ENCODE peak calls at places on chromosome 12, in five cellular contexts. I, L, N, M and U are unnamed samples.

GRCh38 chr12:94427520-94428381 is 31.9 kb downstream of the CEP83 start:
- DNase-seq in N (peak; percentile 51), L (no peak), I (peak; percentile 56), M (no peak), U (no peak)

GRCh38 chr12:90959538-90960139 is 4.7 kb upstream of the CCER1 start:
- DNase-seq in I (no peak), M (no peak), L (peak; percentile 39), N (no peak), U (peak; percentile 35)

GRCh38 chr12:31773867-31774266 is 45.0 kb upstream of the AMN1 start:
- DNase-seq in M (no peak), L (no peak), I (no peak), N (peak; percentile 27), U (no peak)

GRCh38 chr12:49969027-49969426 is 3.7 kb upstream of the AQP6 start:
- DNase-seq in I (no peak), M (no peak), N (no peak), L (no peak), U (no peak)

GRCh38 chr12:95368931-95369330 is 105.0 kb upstream of the METAP2 start:
- DNase-seq in I (no peak), M (no peak), N (no peak), L (no peak), U (no peak)

GRCh38 chr12:128969480-128970055 is 116.3 kb downstream of the GLT1D1 start:
- DNase-seq in I (no peak), M (peak; percentile 65), L (no peak), N (no peak), U (peak; percentile 2)

GRCh38 chr12:104672501-104673265 is 215.9 kb downstream of the CHST11 start:
- DNase-seq in I (peak; percentile 83), L (no peak), M (no peak), N (peak; percentile 80), U (no peak)

GRCh38 chr12:31965090-31965489 is 5.9 kb downstream of the RESF1 start:
- DNase-seq in I (no peak), M (no peak), L (no peak), N (no peak), U (peak; percentile 24)

GRCh38 chr12:97752129-97752528 is 289.5 kb downstream of the RMST start:
- DNase-seq in N (no peak), I (no peak), L (no peak), M (no peak), U (no peak)

GRCh38 chr12:129776977-129777667 is 126.7 kb downstream of the TMEM132D start:
- DNase-seq in N (no peak), M (no peak), L (no peak), I (no peak), U (no peak)

GRCh38 chr12:93740721-93741120 is 63.5 kb downstream of the CRADD start:
- DNase-seq in I (no peak), M (no peak), L (no peak), N (no peak), U (peak; percentile 41)

GRCh38 chr12:129870146-129870545 is 33.7 kb downstream of the TMEM132D start:
- DNase-seq in L (no peak), M (no peak), I (no peak), N (no peak), U (no peak)

GRCh38 chr12:44584625-44585024 is 291.5 kb downstream of the NELL2 start:
- DNase-seq in L (no peak), M (no peak), N (no peak), I (no peak), U (no peak)

GRCh38 chr12:41917827-41918445 is 226.7 kb downstream of the GXYLT1 start:
- DNase-seq in N (no peak), I (no peak), M (no peak), L (no peak), U (no peak)

GRCh38 chr12:110658242-110658641 is 30.7 kb downstream of the HVCN1 start:
- DNase-seq in M (no peak), N (no peak), L (no peak), I (no peak), U (no peak)

GRCh38 chr12:87085286-87085685 is 829.1 kb upstream of the MGAT4C start:
- DNase-seq in I (no peak), L (no peak), M (no peak), N (no peak), U (no peak)

GRCh38 chr12:65881348-65881961 is 57.2 kb downstream of the HMGA2 start:
- DNase-seq in M (no peak), L (no peak), N (peak; percentile 49), I (peak; percentile 41), U (peak; percentile 29)

GRCh38 chr12:85866929-85867776 is 6.9 kb upstream of the NTS start:
- DNase-seq in M (no peak), N (peak; percentile 31), I (no peak), L (peak; percentile 47), U (peak; percentile 47)

GRCh38 chr12:109737631-109738030 is 24.0 kb downstream of the FAM222A start:
- DNase-seq in L (no peak), N (no peak), I (peak; percentile 6), M (no peak), U (peak; percentile 14)

GRCh38 chr12:49519574-49519936 is 19.3 kb upstream of the KCNH3 start:
- DNase-seq in M (no peak), N (no peak), I (no peak), L (no peak), U (no peak)

GRCh38 chr12:43095669-43096068 is 456.3 kb downstream of the ADAMTS20 start:
- DNase-seq in N (no peak), M (no peak), I (no peak), L (no peak), U (no peak)

GRCh38 chr12:2793561-2793960 is 1.2 kb upstream of the FKBP4 start:
- DNase-seq in N (no peak), M (no peak), L (no peak), I (no peak), U (no peak)

GRCh38 chr12:630656-631632 is 32.3 kb downstream of the NINJ2 start:
- DNase-seq in L (no peak), M (peak; percentile 79), I (peak; percentile 83), N (peak; percentile 38), U (peak; percentile 82)

GRCh38 chr12:84131076-84131475 is 781.5 kb downstream of the SLC6A15 start:
- DNase-seq in N (no peak), L (no peak), M (no peak), I (no peak), U (no peak)

GRCh38 chr12:113187588-113187987 is 2.1 kb downstream of the RITA1 start:
- DNase-seq in M (no peak), L (no peak), N (no peak), I (no peak), U (peak; percentile 65)

GRCh38 chr12:121795029-121795977 is 1.8 kb upstream of the RHOF start:
- DNase-seq in I (peak; percentile 89), L (peak; percentile 76), M (peak; percentile 78), N (peak; percentile 92), U (peak; percentile 87)

GRCh38 chr12:127803545-127803944 is 463.4 kb upstream of the TMEM132C start:
- DNase-seq in M (no peak), I (no peak), N (no peak), L (no peak), U (no peak)

GRCh38 chr12:85803231-85803630 is 33.0 kb downstream of the RASSF9 start:
- DNase-seq in I (no peak), N (no peak), L (no peak), M (no peak), U (no peak)

GRCh38 chr12:7555752-7556151 is 52.2 kb upstream of the CD163 start:
- DNase-seq in M (no peak), L (peak; percentile 48), I (no peak), N (no peak), U (no peak)

GRCh38 chr12:39619316-39619659 is 315 bp downstream of the ABCD2 start:
- DNase-seq in L (no peak), I (no peak), M (no peak), N (no peak), U (no peak)

GRCh38 chr12:113955109-113955970 is 10.8 kb downstream of the RBM19 start:
- DNase-seq in I (no peak), M (no peak), N (no peak), L (peak; percentile 16), U (peak; percentile 36)

DNA sequence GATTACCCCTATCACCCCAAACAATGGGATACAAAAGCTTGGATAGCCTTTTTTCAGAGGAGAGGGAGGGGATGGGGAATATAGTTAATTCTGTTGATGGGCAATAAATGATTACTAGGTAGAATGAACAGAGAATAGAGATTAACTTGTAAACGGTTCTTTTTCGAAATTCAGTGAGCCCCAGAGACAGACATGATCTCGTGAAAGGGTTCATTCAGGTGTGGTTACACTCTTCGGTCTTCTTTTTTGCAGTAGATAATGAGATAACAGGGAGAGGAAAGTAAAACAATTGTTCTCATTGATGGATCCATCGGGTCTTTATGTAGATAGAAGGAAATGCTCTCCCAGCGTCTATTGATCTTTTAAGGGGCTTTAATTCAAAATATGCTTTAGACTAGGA is 69.3 kb upstream of the RASSF8 start:
- DNase-seq in L (no peak), I (no peak), N (no peak), M (no peak), U (no peak)
- TF ChIP-seq POLR2A in L (no peak), I (no peak), N (no peak), M (no peak), U (no peak)

GRCh38 chr12:55829967-55830600 is 697 bp upstream of the DNAJC14 start:
- DNase-seq in M (peak; percentile 56), N (peak; percentile 71), I (peak; percentile 55), L (no peak), U (peak; percentile 79)
- TF ChIP-seq POLR2A in M (no peak), N (no peak), I (no peak), L (no peak), U (no peak)

GRCh38 chr12:123976227-123976826 is 3.3 kb downstream of the ZNF664 start:
- DNase-seq in N (no peak), I (no peak), M (no peak), L (no peak), U (no peak)

GRCh38 chr12:123973552-123974341 is 732 bp downstream of the ZNF664 start:
- DNase-seq in N (peak; percentile 55), I (peak; percentile 51), M (no peak), L (no peak), U (peak; percentile 41)

GRCh38 chr12:123971449-123971769 is 1.2 kb downstream of the CCDC92 start:
- DNase-seq in I (no peak), M (no peak), N (no peak), L (no peak), U (no peak)

GRCh38 chr12:123972448-123973401 is at the start of the genes CCDC92 and ZNF664:
- DNase-seq in L (peak; percentile 83), N (peak; percentile 94), I (peak; percentile 95), M (peak; percentile 96), U (peak; percentile 92)

GRCh38 chr12:123971770-123972447 is 722 bp downstream of the CCDC92 start:
- DNase-seq in I (no peak), N (peak; percentile 42), L (no peak), M (no peak), U (peak; percentile 44)
- TF ChIP-seq POLR2A in I (no peak), N (no peak), L (no peak), M (no peak), U (no peak)

GRCh38 chr12:57085999-57086950 is 2.6 kb upstream of the NAB2 start:
- DNase-seq in N (peak; percentile 88), L (no peak), M (no peak), I (peak; percentile 77), U (peak; percentile 65)

GRCh38 chr12:57087689-57088441 is 1.0 kb upstream of the NAB2 start:
- DNase-seq in I (peak; percentile 90), N (peak; percentile 95), M (peak; percentile 79), L (peak; percentile 85), U (peak; percentile 66)

GRCh38 chr12:57089259-57090245 is 638 bp downstream of the NAB2 start:
- DNase-seq in N (peak; percentile 82), L (no peak), M (no peak), I (peak; percentile 88), U (peak; percentile 59)

GRCh38 chr12:57088442-57089258 is at the start of gene NAB2:
- DNase-seq in I (peak; percentile 97), M (peak; percentile 93), N (peak; percentile 95), L (peak; percentile 85), U (peak; percentile 93)

GRCh38 chr12:57086951-57087688 is 1.8 kb upstream of the NAB2 start:
- DNase-seq in L (peak; percentile 77), M (peak; percentile 77), N (peak; percentile 96), I (peak; percentile 94), U (peak; percentile 80)
- TF ChIP-seq POLR2A in L (no peak), M (peak; percentile 44), N (peak; percentile 49), I (peak; percentile 63), U (peak; percentile 27)